ENCODE peak calls at places on chromosome 16, in seven cellular contexts. Z is fibroblast of lung, M is IMR-90, C is thoracic aorta, P is gastrocnemius medialis, S is lung, L is PC-3. U is an unnamed sample.

GRCh38 chr16:30736995-30737793 is 11.0 kb upstream of the PHKG2 start:
- DNase-seq in Z (no peak), M (no peak), C (no peak), P (no peak), S (no peak), L (no peak), U (no peak)

GRCh38 chr16:24075929-24076716 is 180.0 kb upstream of the CACNG3 start:
- DNase-seq in Z (no peak), M (no peak), C (no peak), P (no peak), S (no peak), L (peak), U (no peak)

GRCh38 chr16:46632778-46633733 is 11.9 kb upstream of the SHCBP1 start:
- DNase-seq in Z (no peak), M (no peak), C (no peak), P (no peak), S (no peak), L (no peak), U (no peak)

GRCh38 chr16:71929048-71929447 is 33.7 kb downstream of the IST1 start:
- DNase-seq in Z (peak), M (peak), C (no peak), P (peak), S (no peak), L (no peak), U (no peak)

GRCh38 chr16:59126486-59126885 is 392.4 kb upstream of the GOT2 start:
- DNase-seq in Z (no peak), M (no peak), C (no peak), P (no peak), S (no peak), L (no peak), U (no peak)

GRCh38 chr16:70634861-70635260 is 11.5 kb upstream of the IL34 start:
- DNase-seq in Z (peak), M (peak), C (no peak), P (no peak), S (no peak), L (no peak), U (no peak)

GRCh38 chr16:35559911-35560636 is 2100.7 kb downstream of the TP53TG3F start:
- DNase-seq in Z (no peak), M (no peak), C (no peak), P (no peak), S (no peak), L (peak), U (no peak)

GRCh38 chr16:25014500-25015147 is 545 bp downstream of the ARHGAP17 start:
- DNase-seq in Z (peak), M (peak), C (no peak), P (peak), S (peak), L (peak), U (peak)

GRCh38 chr16:22843856-22844255 is 29.9 kb downstream of the HS3ST2 start:
- DNase-seq in Z (no peak), M (no peak), C (no peak), P (no peak), S (no peak), L (no peak), U (no peak)

GRCh38 chr16:65070831-65071230 is 51.0 kb downstream of the CDH11 start:
- DNase-seq in Z (peak), M (peak), C (peak), P (peak), S (peak), L (peak), U (no peak)

GRCh38 chr16:23079683-23080221 is 69.5 kb downstream of the USP31 start:
- DNase-seq in Z (no peak), M (no peak), C (no peak), P (no peak), S (no peak), L (peak), U (no peak)

GRCh38 chr16:4987580-4988374 is 29.6 kb downstream of the SEC14L5 start:
- DNase-seq in Z (no peak), M (no peak), C (no peak), P (no peak), S (no peak), L (no peak), U (no peak)

GRCh38 chr16:15835136-15835878 is 21.5 kb downstream of the MYH11 start:
- DNase-seq in Z (no peak), M (no peak), C (no peak), P (no peak), S (no peak), L (no peak), U (no peak)

GRCh38 chr16:78455861-78456260 is 356.4 kb downstream of the WWOX start:
- DNase-seq in Z (no peak), M (no peak), C (no peak), P (no peak), S (no peak), L (no peak), U (no peak)

GRCh38 chr16:73323880-73324279 is 276.0 kb upstream of the ZFHX3 start:
- DNase-seq in Z (no peak), M (no peak), C (no peak), P (peak), S (no peak), L (no peak), U (no peak)

GRCh38 chr16:21301168-21301894 is 23.2 kb upstream of the CRYM start:
- DNase-seq in Z (peak), M (peak), C (peak), P (peak), S (peak), L (peak), U (no peak)

GRCh38 chr16:55043499-55043898 is 112.8 kb downstream of the IRX5 start:
- DNase-seq in Z (no peak), M (no peak), C (no peak), P (no peak), S (no peak), L (no peak), U (no peak)
- TF ChIP-seq CTCF in Z (no peak), M (no peak), C (no peak), P (no peak), S (no peak), L (no peak), U (no peak)

GRCh38 chr16:14527411-14528044 is 102.5 kb downstream of the PARN start:
- DNase-seq in Z (peak), M (peak), C (no peak), P (peak), S (no peak), L (no peak), U (no peak)
- H3K27ac ChIP-seq in Z (no peak), M (peak), C (peak), P (peak), S (no peak), L (no peak), U (no peak)

GRCh38 chr16:28924762-28925385 is at the start of gene RABEP2:
- DNase-seq in Z (peak), M (peak), C (peak), P (peak), S (peak), L (peak), U (peak)

GRCh38 chr16:28923231-28923587 is 1.8 kb downstream of the RABEP2 start:
- DNase-seq in Z (no peak), M (no peak), C (no peak), P (no peak), S (no peak), L (no peak), U (no peak)

GRCh38 chr16:28923652-28924398 is 1.2 kb downstream of the RABEP2 start:
- DNase-seq in Z (no peak), M (no peak), C (no peak), P (no peak), S (no peak), L (no peak), U (no peak)

GRCh38 chr16:28925386-28926228 is 569 bp upstream of the RABEP2 start:
- DNase-seq in Z (peak), M (peak), C (peak), P (peak), S (peak), L (peak), U (peak)

DNA sequence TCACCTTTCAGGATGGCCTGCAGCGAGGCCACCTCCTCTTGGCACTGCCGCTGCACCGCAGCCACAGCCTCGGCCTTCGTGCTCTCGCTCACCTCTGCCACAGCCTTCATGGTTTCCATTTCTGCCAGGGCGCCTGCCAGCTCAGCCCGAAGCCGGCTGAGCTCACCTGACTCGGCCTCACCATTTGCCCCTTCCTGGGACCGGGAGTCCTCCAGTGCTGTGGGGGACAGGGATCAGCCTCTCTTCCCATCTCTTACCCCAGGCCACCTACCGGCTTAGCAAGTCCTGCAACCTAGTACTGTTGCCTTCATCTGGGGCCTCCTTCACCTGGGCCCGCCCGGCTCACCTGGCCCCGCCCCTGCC is 658 bp downstream of the RABEP2 start:
- DNase-seq in Z (no peak), M (no peak), C (no peak), P (no peak), S (no peak), L (no peak), U (no peak)
- TF ChIP-seq CTCF in Z (no peak), M (no peak), C (no peak), P (no peak), S (no peak), L (no peak), U (no peak)

DNA sequence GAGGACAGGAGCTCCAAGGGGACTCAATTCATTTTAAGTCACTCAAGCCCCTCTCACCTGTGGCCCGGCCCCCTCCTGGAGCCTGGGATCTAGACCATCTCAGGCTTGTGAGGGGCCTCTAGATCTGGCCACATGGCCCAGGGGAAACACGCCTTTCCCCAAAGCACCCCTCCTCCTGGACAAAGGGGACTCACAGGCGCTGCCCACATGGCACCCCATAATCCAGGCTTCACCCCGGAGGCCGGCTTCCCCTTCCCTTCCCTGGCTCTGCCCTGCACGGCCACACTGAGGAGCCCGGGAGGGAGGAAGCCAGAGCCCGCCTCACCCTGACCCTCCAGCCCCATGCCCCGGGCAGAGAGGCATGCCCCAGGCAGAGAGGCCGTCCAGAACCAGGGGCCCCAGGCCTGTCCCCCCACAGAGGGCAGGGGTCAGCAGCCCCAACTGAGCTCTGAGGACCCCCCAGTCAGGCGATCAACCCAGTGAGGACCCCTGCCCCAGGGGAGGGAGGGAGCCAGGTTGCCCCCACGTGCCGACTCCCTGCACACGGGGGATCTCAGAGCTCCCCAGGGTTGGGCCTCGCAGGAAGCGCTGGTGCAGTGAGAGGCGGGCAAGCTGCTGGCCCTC is 10.9 kb downstream of the HS3ST6 start:
- DNase-seq in Z (no peak), M (no peak), C (no peak), P (no peak), S (no peak), L (no peak), U (no peak)
- H3K27ac ChIP-seq in Z (no peak), M (no peak), C (no peak), P (no peak), S (no peak), L (no peak), U (no peak)

DNA sequence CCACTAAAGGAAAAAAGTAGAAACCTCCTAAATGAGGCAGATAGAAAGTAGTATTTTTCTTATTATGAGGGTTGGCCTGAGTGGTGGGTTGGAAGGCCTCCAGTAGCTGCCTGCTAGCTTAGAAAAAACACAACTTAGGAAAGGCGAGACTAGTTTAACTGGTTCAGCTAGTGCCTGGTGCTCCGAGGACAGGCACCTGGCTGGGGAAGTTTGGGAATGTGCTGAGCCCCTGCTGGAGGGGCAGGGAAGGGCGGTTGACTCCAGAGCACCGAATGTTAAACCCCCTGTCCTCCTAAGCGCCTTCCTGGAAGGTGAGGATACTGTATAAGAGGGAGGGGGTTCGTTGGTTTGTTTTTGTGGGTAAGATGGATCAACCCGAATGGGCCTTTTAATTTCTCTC is 19.9 kb downstream of the LDHD start:
- DNase-seq in Z (no peak), M (no peak), C (no peak), P (no peak), S (peak), L (peak), U (no peak)
- TF ChIP-seq CTCF in Z (peak), M (peak), C (peak), P (no peak), S (no peak), L (peak), U (no peak)

GRCh38 chr16:57513371-57514102 is 22.8 kb downstream of the CCDC102A start:
- DNase-seq in Z (no peak), M (no peak), C (no peak), P (no peak), S (peak), L (no peak), U (no peak)

GRCh38 chr16:57516773-57517172 is 19.6 kb downstream of the CCDC102A start:
- DNase-seq in Z (no peak), M (no peak), C (no peak), P (no peak), S (no peak), L (no peak), U (no peak)

GRCh38 chr16:57514371-57514770 is 22.0 kb downstream of the CCDC102A start:
- DNase-seq in Z (no peak), M (no peak), C (no peak), P (no peak), S (no peak), L (no peak), U (no peak)

GRCh38 chr16:57516176-57516725 is 20.1 kb downstream of the CCDC102A start:
- DNase-seq in Z (no peak), M (no peak), C (no peak), P (no peak), S (no peak), L (no peak), U (no peak)

GRCh38 chr16:57514891-57515600 is 21.3 kb downstream of the CCDC102A start:
- DNase-seq in Z (no peak), M (no peak), C (no peak), P (no peak), S (no peak), L (no peak), U (no peak)
- H3K27ac ChIP-seq in Z (no peak), M (no peak), C (no peak), P (no peak), S (peak), L (no peak), U (no peak)

DNA sequence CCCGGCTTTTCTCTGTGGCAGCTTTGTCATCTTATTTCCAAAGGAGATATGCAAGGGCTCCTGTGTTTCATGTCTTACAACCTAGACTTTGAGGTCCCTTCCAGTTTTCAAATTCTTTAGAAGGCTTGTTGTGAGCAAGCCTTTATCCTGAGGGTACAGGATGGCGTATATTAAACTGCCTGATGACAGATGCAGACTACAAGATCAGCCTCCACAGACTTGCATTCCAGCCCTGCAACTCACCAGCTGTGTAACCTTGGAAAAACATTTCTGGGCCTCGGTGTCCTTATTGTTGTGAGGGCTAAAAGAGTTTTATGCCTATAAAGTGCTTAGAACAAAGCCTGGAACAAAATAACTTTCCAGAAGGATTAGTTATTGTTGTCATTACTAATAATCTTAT is 25.4 kb upstream of the ABCA3 start:
- DNase-seq in Z (peak), M (peak), C (no peak), P (no peak), S (no peak), L (no peak), U (no peak)
- TF ChIP-seq CTCF in Z (no peak), M (no peak), C (no peak), P (no peak), S (no peak), L (no peak), U (no peak)

GRCh38 chr16:19808061-19808621 is 76.5 kb downstream of the GPRC5B start:
- DNase-seq in Z (no peak), M (no peak), C (no peak), P (peak), S (no peak), L (no peak), U (no peak)

GRCh38 chr16:19809693-19810092 is 75.0 kb downstream of the GPRC5B start:
- DNase-seq in Z (no peak), M (no peak), C (no peak), P (peak), S (no peak), L (no peak), U (no peak)

GRCh38 chr16:19809121-19809635 is 75.5 kb downstream of the GPRC5B start:
- DNase-seq in Z (no peak), M (peak), C (no peak), P (peak), S (no peak), L (peak), U (no peak)

GRCh38 chr16:19804538-19805323 is 79.9 kb downstream of the GPRC5B start:
- DNase-seq in Z (no peak), M (no peak), C (no peak), P (peak), S (peak), L (peak), U (peak)

GRCh38 chr16:19805459-19806160 is 79.0 kb downstream of the GPRC5B start:
- DNase-seq in Z (no peak), M (no peak), C (no peak), P (no peak), S (no peak), L (peak), U (no peak)
- H3K27ac ChIP-seq in Z (no peak), M (no peak), C (no peak), P (no peak), S (no peak), L (peak), U (no peak)

DNA sequence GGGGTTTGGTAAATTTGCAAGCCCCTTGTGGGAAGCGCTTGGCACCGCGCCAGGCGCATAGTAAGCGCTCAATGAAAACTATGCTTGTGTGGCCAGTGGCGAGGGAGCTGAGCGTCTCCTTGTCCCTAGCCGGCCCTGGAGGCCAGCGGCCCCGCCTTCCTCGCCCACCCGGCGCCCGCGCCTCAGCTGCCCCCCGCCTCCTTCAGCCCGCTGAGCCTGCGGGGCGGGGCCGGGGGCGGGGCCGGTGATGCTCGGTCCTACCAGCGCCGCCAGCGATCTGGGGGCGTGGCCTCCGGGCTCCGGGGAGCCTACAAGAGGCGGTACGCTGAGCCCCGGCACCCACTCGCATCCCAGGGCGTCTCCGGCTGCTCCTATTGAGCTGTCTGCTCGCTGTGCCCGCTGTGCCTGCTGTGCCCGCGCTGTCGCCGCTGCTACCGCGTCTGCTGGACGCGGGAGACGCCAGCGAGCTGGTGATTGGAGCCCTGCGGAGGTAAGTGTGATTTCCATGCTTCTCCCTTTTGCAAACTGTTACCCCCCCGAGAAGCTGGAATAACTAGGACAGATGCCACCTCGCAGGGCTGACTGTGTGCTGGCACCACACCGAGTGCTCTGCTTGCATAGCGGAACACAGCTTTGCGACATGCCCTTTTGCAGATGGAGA is at the start of gene CRISPLD2:
- DNase-seq in Z (peak), M (peak), C (peak), P (peak), S (peak), L (peak), U (peak)
- TF ChIP-seq CTCF in Z (no peak), M (no peak), C (peak), P (no peak), S (no peak), L (no peak), U (no peak)

GRCh38 chr16:1323296-1324239 is 9.9 kb upstream of the BAIAP3 start:
- DNase-seq in Z (no peak), M (no peak), C (no peak), P (no peak), S (no peak), L (no peak), U (no peak)

GRCh38 chr16:1326380-1326779 is 7.1 kb upstream of the BAIAP3 start:
- DNase-seq in Z (no peak), M (no peak), C (no peak), P (no peak), S (no peak), L (no peak), U (no peak)

GRCh38 chr16:1325673-1326371 is 7.6 kb upstream of the BAIAP3 start:
- DNase-seq in Z (no peak), M (no peak), C (no peak), P (no peak), S (no peak), L (no peak), U (no peak)

GRCh38 chr16:1324286-1324826 is 9.1 kb upstream of the BAIAP3 start:
- DNase-seq in Z (no peak), M (no peak), C (no peak), P (no peak), S (no peak), L (no peak), U (no peak)

DNA sequence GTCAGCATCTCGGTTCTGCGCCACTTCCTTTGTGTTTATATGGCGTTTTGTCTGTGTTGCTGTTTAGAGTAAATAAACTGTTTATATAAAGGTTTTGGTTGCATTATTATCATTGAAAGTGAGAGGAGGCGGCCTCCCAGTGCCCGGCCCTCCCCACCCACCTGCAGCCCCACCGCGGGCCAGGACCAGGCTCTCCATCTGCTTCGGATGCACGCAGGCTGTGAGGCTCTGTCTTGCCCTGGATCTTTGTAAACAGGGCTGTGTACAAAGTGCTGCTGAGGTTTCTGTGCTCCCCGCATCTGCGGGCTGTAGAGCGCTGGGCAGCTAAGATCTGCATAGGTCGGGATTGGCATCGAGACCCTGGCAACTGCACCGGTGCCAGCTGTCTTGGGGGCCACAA is 8.2 kb upstream of the BAIAP3 start:
- DNase-seq in Z (no peak), M (no peak), C (no peak), P (no peak), S (no peak), L (no peak), U (no peak)
- H3K27ac ChIP-seq in Z (no peak), M (no peak), C (no peak), P (no peak), S (no peak), L (no peak), U (no peak)

U was measured in CD4-positive, alpha-beta T cell.